ENCODE peak calls at places on chromosomes 1 and 21, in four cellular contexts. One of them, this sample, is unnamed.

GRCh38 chr1:156860113-156860638 is 489 bp upstream of the NTRK1 start:
- DNase-seq in neuronal stem cell: no peak
- DNase-seq in sigmoid colon: peak; percentile 74
- DNase-seq in CD8-positive, alpha-beta memory T cell: peak; percentile 49
- DNase-seq in this sample: peak; percentile 54

GRCh38 chr1:211158866-211159265 is 24.9 kb upstream of the KCNH1 start:
- DNase-seq in neuronal stem cell: no peak
- DNase-seq in sigmoid colon: no peak
- DNase-seq in CD8-positive, alpha-beta memory T cell: no peak
- DNase-seq in this sample: no peak

GRCh38 chr1:224498574-224499170 is 64.1 kb upstream of the WDR26 start:
- DNase-seq in neuronal stem cell: no peak
- DNase-seq in sigmoid colon: no peak
- DNase-seq in CD8-positive, alpha-beta memory T cell: no peak
- DNase-seq in this sample: no peak

GRCh38 chr1:96080925-96081324 is 640.7 kb upstream of the PTBP2 start:
- DNase-seq in CD8-positive, alpha-beta memory T cell: no peak
- DNase-seq in neuronal stem cell: no peak
- DNase-seq in sigmoid colon: no peak
- DNase-seq in this sample: no peak

GRCh38 chr1:201022824-201023516 is 544 bp downstream of the KIF21B start:
- DNase-seq in CD8-positive, alpha-beta memory T cell: peak; percentile 34
- DNase-seq in sigmoid colon: no peak
- DNase-seq in neuronal stem cell: no peak
- DNase-seq in this sample: no peak

GRCh38 chr1:32104127-32104526 is 3.7 kb upstream of the KPNA6 start:
- DNase-seq in CD8-positive, alpha-beta memory T cell: no peak
- DNase-seq in neuronal stem cell: no peak
- DNase-seq in sigmoid colon: no peak
- DNase-seq in this sample: no peak

GRCh38 chr1:207711285-207711684 is 40.6 kb upstream of the CD46 start:
- DNase-seq in CD8-positive, alpha-beta memory T cell: no peak
- DNase-seq in sigmoid colon: no peak
- DNase-seq in neuronal stem cell: no peak
- DNase-seq in this sample: no peak

GRCh38 chr1:163378554-163378953 is 56.8 kb downstream of the NUF2 start:
- DNase-seq in sigmoid colon: no peak
- DNase-seq in neuronal stem cell: no peak
- DNase-seq in CD8-positive, alpha-beta memory T cell: no peak
- DNase-seq in this sample: no peak

GRCh38 chr1:248696261-248696660 is 6.3 kb downstream of the OR14I1 start:
- DNase-seq in CD8-positive, alpha-beta memory T cell: no peak
- DNase-seq in sigmoid colon: no peak
- DNase-seq in neuronal stem cell: no peak
- DNase-seq in this sample: no peak

GRCh38 chr1:228782662-228783414 is 47.6 kb downstream of the RHOU start:
- DNase-seq in sigmoid colon: no peak
- DNase-seq in CD8-positive, alpha-beta memory T cell: no peak
- DNase-seq in neuronal stem cell: no peak
- DNase-seq in this sample: peak; percentile 75

GRCh38 chr21:42854246-42855010 is 24.9 kb downstream of the WDR4 start:
- DNase-seq in CD8-positive, alpha-beta memory T cell: no peak
- DNase-seq in neuronal stem cell: no peak
- DNase-seq in sigmoid colon: no peak
- DNase-seq in this sample: no peak

GRCh38 chr1:161258439-161259386 is at the start of gene PCP4L1:
- DNase-seq in sigmoid colon: peak; percentile 84
- DNase-seq in neuronal stem cell: peak; percentile 73
- DNase-seq in CD8-positive, alpha-beta memory T cell: no peak
- DNase-seq in this sample: peak; percentile 73

GRCh38 chr21:22062472-22063139 is 1064.4 kb downstream of the NCAM2 start:
- DNase-seq in neuronal stem cell: no peak
- DNase-seq in sigmoid colon: no peak
- DNase-seq in CD8-positive, alpha-beta memory T cell: no peak
- DNase-seq in this sample: no peak

GRCh38 chr1:223059526-223059925 is 83.5 kb downstream of the TLR5 start:
- DNase-seq in neuronal stem cell: no peak
- DNase-seq in CD8-positive, alpha-beta memory T cell: no peak
- DNase-seq in sigmoid colon: no peak
- DNase-seq in this sample: no peak

GRCh38 chr1:116570358-116571214 is at the start of gene CD58:
- DNase-seq in sigmoid colon: peak; percentile 93
- DNase-seq in neuronal stem cell: peak; percentile 70
- DNase-seq in CD8-positive, alpha-beta memory T cell: peak; percentile 72
- DNase-seq in this sample: peak; percentile 92

GRCh38 chr1:190478193-190479007 is 736 bp upstream of the BRINP3 start:
- DNase-seq in neuronal stem cell: no peak
- DNase-seq in sigmoid colon: no peak
- DNase-seq in CD8-positive, alpha-beta memory T cell: no peak
- DNase-seq in this sample: peak; percentile 55

GRCh38 chr1:230308039-230308438 is 118.1 kb downstream of the PGBD5 start:
- DNase-seq in sigmoid colon: peak; percentile 85
- DNase-seq in neuronal stem cell: no peak
- DNase-seq in CD8-positive, alpha-beta memory T cell: no peak
- DNase-seq in this sample: no peak

GRCh38 chr1:202200112-202200548 is 6.5 kb downstream of the LGR6 start:
- DNase-seq in CD8-positive, alpha-beta memory T cell: no peak
- DNase-seq in neuronal stem cell: no peak
- DNase-seq in sigmoid colon: no peak
- DNase-seq in this sample: peak; percentile 10

GRCh38 chr1:228141871-228142615 is 2.0 kb downstream of the GUK1 start:
- DNase-seq in sigmoid colon: peak; percentile 61
- DNase-seq in CD8-positive, alpha-beta memory T cell: no peak
- DNase-seq in neuronal stem cell: no peak
- DNase-seq in this sample: no peak

GRCh38 chr1:1917995-1918900 is 831 bp downstream of the TMEM52 start:
- DNase-seq in sigmoid colon: peak; percentile 73
- DNase-seq in neuronal stem cell: no peak
- DNase-seq in CD8-positive, alpha-beta memory T cell: no peak
- DNase-seq in this sample: no peak
- H3K36me3 ChIP-seq in sigmoid colon: no peaks in the 10 kb centered on the region
- H3K36me3 ChIP-seq in neuronal stem cell: no peaks in the 10 kb centered on the region
- H3K36me3 ChIP-seq in CD8-positive, alpha-beta memory T cell: no peaks in the 10 kb centered on the region
- H3K36me3 ChIP-seq in this sample: no peaks in the 10 kb centered on the region

GRCh38 chr1:184716158-184716557 is 38.5 kb downstream of the EDEM3 start:
- DNase-seq in sigmoid colon: no peak
- DNase-seq in neuronal stem cell: no peak
- DNase-seq in CD8-positive, alpha-beta memory T cell: no peak
- DNase-seq in this sample: no peak
- H3K36me3 ChIP-seq in sigmoid colon: peaks cover 11% of the 10 kb centered on the region
- H3K36me3 ChIP-seq in neuronal stem cell: peaks cover 95% of the 10 kb centered on the region
- H3K36me3 ChIP-seq in CD8-positive, alpha-beta memory T cell: peaks cover 34% of the 10 kb centered on the region
- H3K36me3 ChIP-seq in this sample: peaks cover 89% of the 10 kb centered on the region

GRCh38 chr1:109584766-109585165 is 34.6 kb downstream of the GNAT2 start:
- DNase-seq in sigmoid colon: no peak
- DNase-seq in CD8-positive, alpha-beta memory T cell: no peak
- DNase-seq in neuronal stem cell: no peak
- DNase-seq in this sample: no peak

GRCh38 chr1:109579044-109579443 is 30.6 kb downstream of the GNAI3 start:
- DNase-seq in CD8-positive, alpha-beta memory T cell: no peak
- DNase-seq in sigmoid colon: no peak
- DNase-seq in neuronal stem cell: no peak
- DNase-seq in this sample: no peak

GRCh38 chr1:109573785-109574184 is 25.4 kb downstream of the GNAI3 start:
- DNase-seq in sigmoid colon: no peak
- DNase-seq in neuronal stem cell: no peak
- DNase-seq in CD8-positive, alpha-beta memory T cell: no peak
- DNase-seq in this sample: no peak

GRCh38 chr1:109582021-109582420 is 33.6 kb downstream of the GNAI3 start:
- DNase-seq in sigmoid colon: no peak
- DNase-seq in CD8-positive, alpha-beta memory T cell: no peak
- DNase-seq in neuronal stem cell: no peak
- DNase-seq in this sample: no peak

DNA sequence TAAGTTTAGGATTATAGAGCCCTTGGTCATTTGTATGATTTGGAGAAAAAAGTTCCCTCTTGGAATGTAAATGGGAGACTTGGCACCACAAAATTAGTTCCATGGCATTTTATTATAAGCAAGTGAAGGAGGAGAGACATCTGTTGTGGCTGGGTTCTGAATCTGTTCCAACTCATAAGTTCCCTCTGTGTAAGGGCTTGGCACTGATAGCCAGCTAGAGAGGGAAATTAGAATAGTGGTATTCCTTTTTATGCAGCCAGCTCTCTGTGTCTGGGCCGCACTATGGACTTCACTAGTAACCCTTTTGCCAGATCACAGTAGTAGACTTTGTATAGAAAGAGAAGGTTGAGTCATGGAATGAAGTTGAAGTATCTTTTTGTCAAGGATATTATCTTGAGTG is 31.1 kb downstream of the GNAI3 start:
- DNase-seq in neuronal stem cell: no peak
- DNase-seq in sigmoid colon: no peak
- DNase-seq in CD8-positive, alpha-beta memory T cell: no peak
- DNase-seq in this sample: no peak
- H3K36me3 ChIP-seq in neuronal stem cell: peaks cover 89% of the 10 kb centered on the region
- H3K36me3 ChIP-seq in sigmoid colon: no peaks in the 10 kb centered on the region
- H3K36me3 ChIP-seq in CD8-positive, alpha-beta memory T cell: peaks cover 26% of the 10 kb centered on the region
- H3K36me3 ChIP-seq in this sample: peaks cover 31% of the 10 kb centered on the region

GRCh38 chr1:183910780-183911179 is 105.9 kb downstream of the RGL1 start:
- DNase-seq in neuronal stem cell: no peak
- DNase-seq in sigmoid colon: no peak
- DNase-seq in CD8-positive, alpha-beta memory T cell: no peak
- DNase-seq in this sample: no peak
- H3K36me3 ChIP-seq in neuronal stem cell: peaks cover 87% of the 10 kb centered on the region
- H3K36me3 ChIP-seq in sigmoid colon: peaks cover 36% of the 10 kb centered on the region
- H3K36me3 ChIP-seq in CD8-positive, alpha-beta memory T cell: no peaks in the 10 kb centered on the region
- H3K36me3 ChIP-seq in this sample: peaks cover 72% of the 10 kb centered on the region

GRCh38 chr1:40040511-40041465 is at the start of gene CAP1:
- DNase-seq in sigmoid colon: peak; percentile 99
- DNase-seq in neuronal stem cell: peak; percentile 98
- DNase-seq in CD8-positive, alpha-beta memory T cell: peak; percentile 100
- DNase-seq in this sample: peak; percentile 99
- H3K36me3 ChIP-seq in sigmoid colon: no peaks in the 10 kb centered on the region
- H3K36me3 ChIP-seq in neuronal stem cell: peaks cover 23% of the 10 kb centered on the region
- H3K36me3 ChIP-seq in CD8-positive, alpha-beta memory T cell: peaks cover 6% of the 10 kb centered on the region
- H3K36me3 ChIP-seq in this sample: no peaks in the 10 kb centered on the region

GRCh38 chr1:15724949-15725880 is 10.8 kb upstream of the SLC25A34 start:
- DNase-seq in neuronal stem cell: no peak
- DNase-seq in CD8-positive, alpha-beta memory T cell: no peak
- DNase-seq in sigmoid colon: no peak
- DNase-seq in this sample: no peak
- H3K36me3 ChIP-seq in neuronal stem cell: peaks cover 84% of the 10 kb centered on the region
- H3K36me3 ChIP-seq in CD8-positive, alpha-beta memory T cell: peaks cover 40% of the 10 kb centered on the region
- H3K36me3 ChIP-seq in sigmoid colon: peaks cover 69% of the 10 kb centered on the region
- H3K36me3 ChIP-seq in this sample: peaks cover 61% of the 10 kb centered on the region

DNA sequence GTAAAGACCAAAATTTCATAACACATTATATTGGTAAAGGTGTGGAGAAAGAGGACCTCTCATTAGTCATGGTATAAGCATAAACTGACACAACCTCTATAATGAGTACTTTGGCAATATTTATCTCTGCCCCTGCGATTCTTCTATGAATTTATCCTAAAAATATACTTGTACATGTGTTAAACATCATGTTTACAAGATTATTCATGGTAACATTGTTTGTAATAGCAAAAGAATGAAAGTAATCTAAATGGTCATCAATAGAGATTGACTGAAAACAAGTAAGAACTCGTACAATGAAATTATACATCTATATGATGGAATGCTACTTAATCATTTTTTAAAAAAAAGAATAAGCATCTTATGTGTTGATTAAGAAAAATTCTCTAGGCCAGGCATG is 96.4 kb downstream of the KIAA0319L start:
- DNase-seq in neuronal stem cell: no peak
- DNase-seq in CD8-positive, alpha-beta memory T cell: no peak
- DNase-seq in sigmoid colon: no peak
- DNase-seq in this sample: no peak
- H3K36me3 ChIP-seq in neuronal stem cell: peaks cover 73% of the 10 kb centered on the region
- H3K36me3 ChIP-seq in CD8-positive, alpha-beta memory T cell: peaks cover 32% of the 10 kb centered on the region
- H3K36me3 ChIP-seq in sigmoid colon: peaks cover 19% of the 10 kb centered on the region
- H3K36me3 ChIP-seq in this sample: peaks cover 11% of the 10 kb centered on the region

GRCh38 chr1:110346690-110347089 is 7.5 kb downstream of the RBM15 start:
- DNase-seq in sigmoid colon: no peak
- DNase-seq in CD8-positive, alpha-beta memory T cell: no peak
- DNase-seq in neuronal stem cell: no peak
- DNase-seq in this sample: no peak
- H3K36me3 ChIP-seq in sigmoid colon: no peaks in the 10 kb centered on the region
- H3K36me3 ChIP-seq in CD8-positive, alpha-beta memory T cell: peaks cover 4% of the 10 kb centered on the region
- H3K36me3 ChIP-seq in neuronal stem cell: peaks cover 100% of the 10 kb centered on the region
- H3K36me3 ChIP-seq in this sample: peaks cover 18% of the 10 kb centered on the region

This sample was measured in cardiac muscle cell.